ENCODE peak calls at places on chromosomes 11 and 22, in four cellular contexts. One of them, this sample, is unnamed.

GRCh38 chr11:111435046-111435698 is 56.1 kb upstream of the POU2AF1 start:
- DNase-seq in IMR-90: no peak
- DNase-seq in H1: no peak
- DNase-seq in mesenchymal stem cell: no peak
- DNase-seq in this sample: no peak

GRCh38 chr11:45859661-45860140 is 12.4 kb downstream of the CRY2 start:
- DNase-seq in mesenchymal stem cell: peak; percentile 98
- DNase-seq in IMR-90: peak; percentile 99
- DNase-seq in H1: no peak
- DNase-seq in this sample: peak; percentile 68

GRCh38 chr11:61586792-61587430 is 6.0 kb upstream of the SYT7 start:
- DNase-seq in H1: no peak
- DNase-seq in mesenchymal stem cell: no peak
- DNase-seq in IMR-90: no peak
- DNase-seq in this sample: no peak

GRCh38 chr11:2312232-2313042 is 10.6 kb downstream of the TSPAN32 start:
- DNase-seq in IMR-90: peak; percentile 49
- DNase-seq in H1: no peak
- DNase-seq in mesenchymal stem cell: peak; percentile 29
- DNase-seq in this sample: no peak

GRCh38 chr11:132278801-132279574 is 908.6 kb downstream of the NTM start:
- DNase-seq in H1: no peak
- DNase-seq in mesenchymal stem cell: peak; percentile 30
- DNase-seq in IMR-90: peak; percentile 72
- DNase-seq in this sample: no peak

GRCh38 chr11:9150501-9150900 is 59.1 kb upstream of the SCUBE2 start:
- DNase-seq in mesenchymal stem cell: peak; percentile 81
- DNase-seq in IMR-90: peak; percentile 95
- DNase-seq in H1: peak; percentile 3
- DNase-seq in this sample: no peak

GRCh38 chr22:23245045-23245798 is 64.9 kb downstream of the BCR start:
- DNase-seq in mesenchymal stem cell: no peak
- DNase-seq in IMR-90: peak; percentile 55
- DNase-seq in H1: no peak
- DNase-seq in this sample: no peak

GRCh38 chr11:69312418-69313399 is 18.8 kb downstream of the MYEOV start:
- DNase-seq in IMR-90: no peak
- DNase-seq in H1: no peak
- DNase-seq in mesenchymal stem cell: no peak
- DNase-seq in this sample: no peak

GRCh38 chr11:124863137-124863825 is 2.0 kb upstream of the ROBO3 start:
- DNase-seq in IMR-90: peak; percentile 35
- DNase-seq in mesenchymal stem cell: peak; percentile 43
- DNase-seq in H1: peak; percentile 58
- DNase-seq in this sample: peak; percentile 64

GRCh38 chr11:2525941-2526807 is 81.4 kb downstream of the KCNQ1 start:
- DNase-seq in IMR-90: no peak
- DNase-seq in mesenchymal stem cell: no peak
- DNase-seq in H1: no peak
- DNase-seq in this sample: peak; percentile 18

GRCh38 chr11:2651826-2652237 is 48.0 kb downstream of the KCNQ1OT1 start:
- DNase-seq in mesenchymal stem cell: no peak
- DNase-seq in IMR-90: no peak
- DNase-seq in H1: no peak
- DNase-seq in this sample: no peak

GRCh38 chr11:3095712-3096361 is 38.6 kb upstream of the CARS1 start:
- DNase-seq in mesenchymal stem cell: peak; percentile 99
- DNase-seq in IMR-90: peak; percentile 91
- DNase-seq in H1: peak; percentile 27
- DNase-seq in this sample: no peak

GRCh38 chr11:86243377-86243776 is 1.2 kb upstream of the EED start:
- DNase-seq in mesenchymal stem cell: no peak
- DNase-seq in IMR-90: no peak
- DNase-seq in H1: no peak
- DNase-seq in this sample: no peak

GRCh38 chr22:37604875-37605274 is 3.8 kb upstream of the GGA1 start:
- DNase-seq in H1: no peak
- DNase-seq in IMR-90: no peak
- DNase-seq in mesenchymal stem cell: no peak
- DNase-seq in this sample: no peak

GRCh38 chr22:21592422-21592821 is 24.9 kb downstream of the UBE2L3 start:
- DNase-seq in IMR-90: no peak
- DNase-seq in H1: no peak
- DNase-seq in mesenchymal stem cell: no peak
- DNase-seq in this sample: no peak
- H3K79me1 ChIP-seq in IMR-90: peaks cover 17% of the 10 kb centered on the region
- H3K79me1 ChIP-seq in H1: peaks cover 23% of the 10 kb centered on the region
- H3K79me1 ChIP-seq in mesenchymal stem cell: no peaks in the 10 kb centered on the region
- H3K79me1 ChIP-seq in this sample: peaks cover 11% of the 10 kb centered on the region

DNA sequence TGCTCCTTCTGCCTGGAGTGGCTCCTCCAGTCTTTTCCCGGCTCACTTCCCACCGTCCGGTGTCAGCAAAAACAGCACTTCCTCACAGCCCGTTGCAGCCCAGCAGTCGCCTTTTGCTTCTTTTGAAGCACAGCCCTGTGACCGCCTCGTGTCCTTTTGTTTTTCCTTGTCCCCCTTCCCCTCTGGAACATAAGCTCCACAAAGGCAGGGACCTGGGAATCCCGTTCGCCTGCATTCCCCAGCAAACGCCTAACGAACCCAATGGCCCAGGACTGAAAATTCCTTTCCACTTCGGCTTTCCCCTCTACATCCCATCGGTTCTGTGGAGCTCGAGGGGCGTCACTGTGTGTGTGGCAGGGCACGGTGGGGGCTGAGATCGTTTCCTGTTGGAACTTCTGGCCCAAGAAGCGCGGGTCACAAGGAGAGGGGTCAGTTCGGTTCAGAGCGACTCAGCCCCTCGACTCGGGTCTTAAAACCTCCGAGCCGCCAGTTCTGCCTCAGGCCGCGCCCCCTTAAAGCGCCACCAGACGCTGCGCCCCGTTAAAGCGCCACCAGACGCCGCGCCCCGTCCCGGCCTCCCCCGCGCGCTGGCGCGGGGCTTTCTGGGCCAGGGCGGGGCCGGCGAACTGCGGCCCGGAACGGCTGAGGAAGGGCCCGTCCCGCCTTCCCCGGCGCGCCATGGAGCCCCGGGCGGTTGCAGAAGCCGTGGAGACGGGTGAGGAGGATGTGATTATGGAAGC is 839 bp downstream of the RIC8A start:
- DNase-seq in H1: peak; percentile 80
- DNase-seq in IMR-90: peak; percentile 63
- DNase-seq in mesenchymal stem cell: peak; percentile 87
- DNase-seq in this sample: peak; percentile 70
- H3K79me1 ChIP-seq in H1: peaks cover 11% of the 10 kb centered on the region
- H3K79me1 ChIP-seq in IMR-90: peaks cover 50% of the 10 kb centered on the region
- H3K79me1 ChIP-seq in mesenchymal stem cell: peaks cover 21% of the 10 kb centered on the region
- H3K79me1 ChIP-seq in this sample: peaks cover 5% of the 10 kb centered on the region

GRCh38 chr22:48979482-48979881 is 848.2 kb downstream of the BRD1 start:
- DNase-seq in IMR-90: no peak
- DNase-seq in mesenchymal stem cell: no peak
- DNase-seq in H1: no peak
- DNase-seq in this sample: peak; percentile 60

GRCh38 chr22:48980918-48981317 is 846.8 kb downstream of the BRD1 start:
- DNase-seq in IMR-90: no peak
- DNase-seq in mesenchymal stem cell: no peak
- DNase-seq in H1: no peak
- DNase-seq in this sample: peak; percentile 15

GRCh38 chr22:48981671-48982070 is 846.0 kb downstream of the BRD1 start:
- DNase-seq in mesenchymal stem cell: no peak
- DNase-seq in H1: no peak
- DNase-seq in IMR-90: no peak
- DNase-seq in this sample: peak; percentile 20

GRCh38 chr22:48982321-48982905 is 845.3 kb downstream of the BRD1 start:
- DNase-seq in mesenchymal stem cell: no peak
- DNase-seq in H1: no peak
- DNase-seq in IMR-90: no peak
- DNase-seq in this sample: no peak

DNA sequence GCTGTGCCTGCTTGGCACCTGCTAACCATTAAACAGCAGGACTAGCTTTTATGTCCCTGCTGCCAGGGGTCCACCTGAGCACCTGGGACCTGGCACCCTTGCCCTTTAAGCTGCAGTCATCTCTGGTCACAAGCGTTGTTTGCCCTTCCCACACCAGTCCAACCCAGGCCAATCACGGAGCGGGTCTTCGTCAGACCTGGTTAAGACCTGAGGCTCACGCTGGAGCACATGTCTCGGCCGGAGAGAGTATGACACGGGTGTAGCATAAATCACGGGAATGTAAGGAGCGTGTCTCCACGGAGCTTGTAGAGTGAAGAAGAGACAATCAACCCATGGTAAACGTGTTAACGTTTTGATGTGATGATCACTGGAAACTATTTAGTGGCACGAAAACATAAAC is 847.3 kb downstream of the BRD1 start:
- DNase-seq in H1: no peak
- DNase-seq in mesenchymal stem cell: no peak
- DNase-seq in IMR-90: no peak
- DNase-seq in this sample: no peak
- H3K79me1 ChIP-seq in H1: no peaks in the 10 kb centered on the region
- H3K79me1 ChIP-seq in mesenchymal stem cell: no peaks in the 10 kb centered on the region
- H3K79me1 ChIP-seq in IMR-90: no peaks in the 10 kb centered on the region
- H3K79me1 ChIP-seq in this sample: no peaks in the 10 kb centered on the region

DNA sequence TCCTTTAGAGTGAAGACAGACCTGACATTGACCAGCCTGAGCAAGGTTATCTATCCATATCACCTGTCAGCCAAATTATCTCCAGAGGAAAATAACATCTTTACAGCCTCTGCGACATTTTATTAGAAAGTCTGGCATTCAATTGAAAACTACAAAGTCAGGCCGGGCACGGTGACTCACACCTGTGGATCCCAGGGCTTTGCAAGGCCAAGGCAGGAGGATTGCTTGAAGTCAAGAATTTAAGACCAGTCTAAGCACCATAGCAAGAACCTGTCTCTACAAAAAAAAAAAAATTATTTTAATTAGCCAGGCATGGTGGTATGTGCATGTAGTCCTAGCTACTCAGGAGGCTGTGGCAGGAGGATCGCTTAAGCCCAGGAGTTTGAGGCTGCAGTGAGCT is 141.6 kb downstream of the RCN1 start:
- DNase-seq in H1: no peak
- DNase-seq in mesenchymal stem cell: no peak
- DNase-seq in IMR-90: no peak
- DNase-seq in this sample: no peak
- H3K79me1 ChIP-seq in H1: no peaks in the 10 kb centered on the region
- H3K79me1 ChIP-seq in mesenchymal stem cell: no peaks in the 10 kb centered on the region
- H3K79me1 ChIP-seq in IMR-90: no peaks in the 10 kb centered on the region
- H3K79me1 ChIP-seq in this sample: no peaks in the 10 kb centered on the region

GRCh38 chr22:39176067-39176621 is 23.7 kb upstream of the CBX7 start:
- DNase-seq in H1: peak; percentile 84
- DNase-seq in mesenchymal stem cell: peak; percentile 80
- DNase-seq in IMR-90: peak; percentile 58
- DNase-seq in this sample: peak; percentile 88
- H3K79me1 ChIP-seq in H1: no peaks in the 10 kb centered on the region
- H3K79me1 ChIP-seq in mesenchymal stem cell: peaks cover 6% of the 10 kb centered on the region
- H3K79me1 ChIP-seq in IMR-90: no peaks in the 10 kb centered on the region
- H3K79me1 ChIP-seq in this sample: no peaks in the 10 kb centered on the region

GRCh38 chr11:118113031-118113430 is 26.3 kb upstream of the SMIM35 start:
- DNase-seq in mesenchymal stem cell: no peak
- DNase-seq in H1: no peak
- DNase-seq in IMR-90: no peak
- DNase-seq in this sample: no peak
- H3K79me1 ChIP-seq in mesenchymal stem cell: no peaks in the 10 kb centered on the region
- H3K79me1 ChIP-seq in H1: no peaks in the 10 kb centered on the region
- H3K79me1 ChIP-seq in IMR-90: no peaks in the 10 kb centered on the region
- H3K79me1 ChIP-seq in this sample: no peaks in the 10 kb centered on the region

GRCh38 chr11:206002-206384 is 1.2 kb downstream of the BET1L start:
- DNase-seq in H1: no peak
- DNase-seq in mesenchymal stem cell: no peak
- DNase-seq in IMR-90: no peak
- DNase-seq in this sample: no peak

GRCh38 chr11:206516-207212 is 535 bp downstream of the BET1L start:
- DNase-seq in IMR-90: no peak
- DNase-seq in H1: peak; percentile 50
- DNase-seq in mesenchymal stem cell: peak; percentile 42
- DNase-seq in this sample: no peak

GRCh38 chr11:209275-210121 is 2.0 kb downstream of the RIC8A start:
- DNase-seq in H1: no peak
- DNase-seq in mesenchymal stem cell: peak; percentile 44
- DNase-seq in IMR-90: no peak
- DNase-seq in this sample: no peak

GRCh38 chr11:208917-209260 is 1.4 kb downstream of the RIC8A start:
- DNase-seq in mesenchymal stem cell: no peak
- DNase-seq in IMR-90: no peak
- DNase-seq in H1: no peak
- DNase-seq in this sample: no peak

GRCh38 chr11:207213-208176 is at the start of the genes BET1L and RIC8A:
- DNase-seq in IMR-90: peak; percentile 99
- DNase-seq in H1: peak; percentile 99
- DNase-seq in mesenchymal stem cell: peak; percentile 99
- DNase-seq in this sample: peak; percentile 96
- H3K79me1 ChIP-seq in IMR-90: peaks cover 47% of the 10 kb centered on the region
- H3K79me1 ChIP-seq in H1: peaks cover 11% of the 10 kb centered on the region
- H3K79me1 ChIP-seq in mesenchymal stem cell: peaks cover 22% of the 10 kb centered on the region
- H3K79me1 ChIP-seq in this sample: peaks cover 5% of the 10 kb centered on the region

GRCh38 chr11:78081583-78081982 is 1.9 kb upstream of the NDUFC2 start:
- DNase-seq in H1: no peak
- DNase-seq in mesenchymal stem cell: no peak
- DNase-seq in IMR-90: no peak
- DNase-seq in this sample: no peak

GRCh38 chr11:78082146-78082545 is 2.5 kb upstream of the NDUFC2 start:
- DNase-seq in IMR-90: no peak
- DNase-seq in mesenchymal stem cell: no peak
- DNase-seq in H1: no peak
- DNase-seq in this sample: no peak

GRCh38 chr11:78080818-78081495 is 1.3 kb upstream of the NDUFC2 start:
- DNase-seq in IMR-90: peak; percentile 73
- DNase-seq in mesenchymal stem cell: peak; percentile 69
- DNase-seq in H1: no peak
- DNase-seq in this sample: no peak

GRCh38 chr11:78080084-78080817 is 589 bp upstream of the NDUFC2 start:
- DNase-seq in mesenchymal stem cell: no peak
- DNase-seq in IMR-90: no peak
- DNase-seq in H1: no peak
- DNase-seq in this sample: no peak

GRCh38 chr11:78083036-78083435 is 3.4 kb upstream of the NDUFC2 start:
- DNase-seq in H1: no peak
- DNase-seq in IMR-90: no peak
- DNase-seq in mesenchymal stem cell: no peak
- DNase-seq in this sample: no peak
- H3K79me1 ChIP-seq in H1: peaks cover 6% of the 10 kb centered on the region
- H3K79me1 ChIP-seq in IMR-90: peaks cover 6% of the 10 kb centered on the region
- H3K79me1 ChIP-seq in mesenchymal stem cell: no peaks in the 10 kb centered on the region
- H3K79me1 ChIP-seq in this sample: no peaks in the 10 kb centered on the region

This sample was measured in H9.